ENCODE peak calls at places on chromosomes 2 and 18, in seven cellular contexts. S is fibroblast of lung, Q is NT2/D1, Z is right cardiac atrium, U is endothelial cell of umbilical vein, G is kidney epithelial cell, Y is WERI-Rb-1. V is an unnamed sample. For H3K27me3, the result is how much of the 10 kb centered on the place peaks cover.

GRCh38 chr2:84234103-84234502 is 225.0 kb downstream of the SUCLG1 start:
- DNase-seq in Q (no peak), U (no peak), Y (no peak), S (no peak), Z (no peak), G (no peak), V (no peak)

GRCh38 chr2:17800693-17801458 is 15.4 kb upstream of the MSGN1 start:
- DNase-seq in Y (no peak), U (no peak), Q (no peak), S (no peak), G (no peak), Z (no peak), V (no peak)

GRCh38 chr2:241613018-241613780 is 23.8 kb downstream of the THAP4 start:
- DNase-seq in U (no peak), Q (no peak), Y (no peak), S (peak), G (no peak), Z (peak), V (no peak)

GRCh38 chr2:43495727-43496126 is 100.1 kb downstream of the THADA start:
- DNase-seq in Z (no peak), S (no peak), Q (no peak), G (no peak), Y (no peak), U (no peak), V (no peak)

GRCh38 chr2:234135750-234136221 is 85.3 kb downstream of the SPP2 start:
- DNase-seq in S (peak), Z (peak), Q (peak), U (peak), Y (peak), G (peak), V (no peak)

GRCh38 chr2:86216577-86217555 is 17.6 kb downstream of the MRPL35 start:
- DNase-seq in U (no peak), Q (no peak), G (no peak), Z (no peak), Y (no peak), S (no peak), V (no peak)

GRCh38 chr2:120307482-120307881 is 38.5 kb upstream of the INHBB start:
- DNase-seq in G (no peak), Y (no peak), Q (no peak), Z (no peak), S (no peak), U (no peak), V (no peak)

GRCh38 chr2:43129676-43130547 is 96.5 kb downstream of the ZFP36L2 start:
- DNase-seq in Z (peak), S (peak), G (no peak), Y (no peak), U (no peak), Q (no peak), V (peak)

GRCh38 chr2:241895732-241896641 is 26.5 kb downstream of the RTP5 start:
- DNase-seq in Z (peak), S (peak), Y (peak), U (peak), Q (no peak), G (no peak), V (no peak)

GRCh38 chr18:24683965-24684364 is 223.5 kb downstream of the HRH4 start:
- DNase-seq in G (no peak), Q (peak), Z (no peak), S (no peak), U (no peak), Y (no peak), V (no peak)

GRCh38 chr18:63480476-63480875 is 3.7 kb downstream of the SERPINB5 start:
- DNase-seq in S (no peak), U (no peak), Y (no peak), Z (no peak), Q (no peak), G (no peak), V (no peak)

GRCh38 chr2:209933499-209934458 is 68.7 kb upstream of the RPE start:
- DNase-seq in U (peak), S (peak), Y (no peak), G (no peak), Q (no peak), Z (no peak), V (no peak)

GRCh38 chr2:199457147-199458016 is at the start of gene SATB2:
- DNase-seq in Y (peak), G (no peak), S (peak), Q (no peak), U (peak), Z (peak), V (no peak)

GRCh38 chr18:58391113-58391892 is 237.6 kb downstream of the ALPK2 start:
- DNase-seq in Y (peak), U (no peak), S (peak), G (no peak), Z (no peak), Q (no peak), V (no peak)

GRCh38 chr2:231932985-231933915 is 7.1 kb upstream of the NPPC start:
- DNase-seq in Q (no peak), G (no peak), S (no peak), Z (no peak), Y (no peak), U (no peak), V (no peak)

GRCh38 chr2:80380767-80381166 is 76.2 kb upstream of the LRRTM1 start:
- DNase-seq in Q (no peak), S (no peak), Y (no peak), Z (no peak), U (no peak), G (no peak), V (no peak)

GRCh38 chr2:151437630-151438029 is 27.9 kb downstream of the RIF1 start:
- DNase-seq in S (peak), Z (no peak), Y (no peak), G (no peak), Q (no peak), U (peak), V (no peak)

GRCh38 chr18:74498712-74499629 is 2.8 kb downstream of the CNDP2 start:
- DNase-seq in U (no peak), S (peak), Y (no peak), G (no peak), Q (no peak), Z (peak), V (peak)

DNA sequence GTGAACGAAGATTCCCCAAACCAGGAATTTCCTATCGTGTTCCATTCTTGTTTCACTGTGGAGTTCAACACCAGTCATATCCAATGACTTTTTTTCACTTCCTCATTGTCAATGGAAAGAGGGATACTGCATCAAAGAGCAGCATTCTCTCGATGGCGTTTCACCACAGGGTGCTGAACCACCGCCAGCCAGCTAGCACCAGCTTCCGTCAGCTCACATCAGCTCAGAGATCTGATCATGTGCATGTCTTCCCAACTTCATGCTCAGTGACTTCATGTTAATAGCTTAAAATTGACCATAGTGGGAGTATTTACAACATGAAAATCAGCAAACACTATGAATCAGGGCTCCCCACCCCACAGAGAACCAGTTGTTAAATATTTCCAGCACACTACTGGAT is 359.9 kb downstream of the TNS1 start:
- DNase-seq in S (no peak), G (no peak), U (no peak), Y (no peak), Z (no peak), Q (no peak), V (no peak)
- H3K27me3 ChIP-seq in S (under half), G (under half), U (under half), Y (under half), Z (under half), Q (under half), V (under half)

GRCh38 chr2:44803100-44803424 is 138.4 kb upstream of the SIX3 start:
- DNase-seq in U (no peak), G (no peak), Q (no peak), Y (no peak), S (no peak), Z (no peak), V (no peak)
- H3K27me3 ChIP-seq in U (half or more), G (half or more), Q (half or more), Y (under half), S (half or more), Z (under half), V (half or more)

DNA sequence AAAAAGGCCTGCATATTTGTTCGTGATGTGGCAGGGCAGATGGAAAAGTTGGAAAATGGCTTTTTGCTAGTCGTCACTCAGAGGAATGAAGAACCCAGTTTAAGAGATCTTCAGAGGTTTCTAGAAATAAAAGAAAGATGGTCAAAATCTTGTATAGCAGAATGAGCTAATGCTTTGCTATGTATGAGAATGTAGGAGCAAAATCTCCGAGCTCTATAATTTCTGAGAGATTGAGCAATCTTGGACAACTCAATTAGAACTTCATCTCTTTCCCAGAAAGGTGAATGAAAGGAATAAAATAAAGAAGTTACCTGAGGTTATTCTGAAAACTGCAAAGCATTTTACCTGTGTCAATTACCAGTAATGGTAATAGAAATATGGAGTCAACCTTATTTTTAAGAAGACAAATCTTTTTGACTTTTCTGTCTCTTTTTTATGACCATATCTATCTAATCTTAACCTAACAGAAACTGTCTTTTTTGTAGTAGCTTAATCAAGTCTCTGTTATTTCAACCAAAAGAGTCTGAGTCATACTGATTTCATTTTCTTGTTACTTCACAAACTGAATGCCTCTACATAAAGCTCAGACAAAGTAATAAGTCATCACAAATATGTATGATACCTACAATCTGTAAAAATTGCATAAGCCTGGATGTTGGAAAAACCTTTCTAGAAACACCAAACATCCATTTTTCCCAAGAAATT is 32.5 kb downstream of the CCDC68 start:
- DNase-seq in Q (no peak), S (peak), Y (no peak), G (no peak), Z (no peak), U (no peak), V (no peak)
- H3K27me3 ChIP-seq in Q (under half), S (under half), Y (half or more), G (under half), Z (under half), U (under half), V (under half)

GRCh38 chr2:136363470-136363869 is 245.5 kb upstream of the CXCR4 start:
- DNase-seq in Z (no peak), G (no peak), Q (no peak), Y (no peak), U (no peak), S (no peak), V (no peak)

GRCh38 chr2:136360790-136361189 is 242.8 kb upstream of the CXCR4 start:
- DNase-seq in U (no peak), G (no peak), S (no peak), Y (no peak), Q (no peak), Z (no peak), V (no peak)

GRCh38 chr2:136361521-136361920 is 243.6 kb upstream of the CXCR4 start:
- DNase-seq in S (no peak), Q (no peak), Z (no peak), G (no peak), Y (no peak), U (no peak), V (no peak)

GRCh38 chr2:136363921-136364320 is 246.0 kb upstream of the CXCR4 start:
- DNase-seq in U (peak), Y (no peak), G (no peak), S (peak), Z (no peak), Q (no peak), V (no peak)

GRCh38 chr2:136362676-136363390 is 244.9 kb upstream of the CXCR4 start:
- DNase-seq in Y (no peak), S (no peak), U (no peak), Z (no peak), G (no peak), Q (no peak), V (no peak)
- H3K27me3 ChIP-seq in Y (under half), S (under half), U (under half), Z (under half), G (under half), Q (under half), V (under half)

DNA sequence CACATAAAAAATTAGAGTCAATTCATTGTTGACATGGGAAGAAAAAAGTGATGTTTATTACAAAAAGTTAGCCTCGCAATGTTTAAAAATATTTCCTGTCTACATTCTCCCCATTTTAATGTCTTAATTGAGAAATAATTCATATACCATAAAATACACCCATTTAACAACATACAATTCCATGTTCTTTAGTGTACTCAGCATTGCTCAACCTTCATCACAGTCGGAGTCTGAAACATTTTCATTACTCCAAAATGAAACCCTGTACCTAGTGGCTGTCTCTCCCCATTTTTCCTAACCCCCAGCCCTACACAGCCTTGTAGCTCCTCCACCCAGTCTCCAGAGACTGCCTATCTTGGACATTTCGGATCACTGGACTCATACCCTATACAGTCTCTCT is 103.9 kb upstream of the CBLN2 start:
- DNase-seq in U (no peak), Q (no peak), S (no peak), G (no peak), Z (no peak), Y (no peak), V (no peak)
- H3K27me3 ChIP-seq in U (under half), Q (under half), S (under half), G (under half), Z (under half), Y (under half), V (under half)

GRCh38 chr2:26582890-26583289 is 58.3 kb downstream of the CIB4 start:
- DNase-seq in U (no peak), G (no peak), Z (no peak), S (no peak), Y (peak), Q (no peak), V (no peak)
- H3K27me3 ChIP-seq in U (under half), G (half or more), Z (under half), S (under half), Y (under half), Q (under half), V (under half)

DNA sequence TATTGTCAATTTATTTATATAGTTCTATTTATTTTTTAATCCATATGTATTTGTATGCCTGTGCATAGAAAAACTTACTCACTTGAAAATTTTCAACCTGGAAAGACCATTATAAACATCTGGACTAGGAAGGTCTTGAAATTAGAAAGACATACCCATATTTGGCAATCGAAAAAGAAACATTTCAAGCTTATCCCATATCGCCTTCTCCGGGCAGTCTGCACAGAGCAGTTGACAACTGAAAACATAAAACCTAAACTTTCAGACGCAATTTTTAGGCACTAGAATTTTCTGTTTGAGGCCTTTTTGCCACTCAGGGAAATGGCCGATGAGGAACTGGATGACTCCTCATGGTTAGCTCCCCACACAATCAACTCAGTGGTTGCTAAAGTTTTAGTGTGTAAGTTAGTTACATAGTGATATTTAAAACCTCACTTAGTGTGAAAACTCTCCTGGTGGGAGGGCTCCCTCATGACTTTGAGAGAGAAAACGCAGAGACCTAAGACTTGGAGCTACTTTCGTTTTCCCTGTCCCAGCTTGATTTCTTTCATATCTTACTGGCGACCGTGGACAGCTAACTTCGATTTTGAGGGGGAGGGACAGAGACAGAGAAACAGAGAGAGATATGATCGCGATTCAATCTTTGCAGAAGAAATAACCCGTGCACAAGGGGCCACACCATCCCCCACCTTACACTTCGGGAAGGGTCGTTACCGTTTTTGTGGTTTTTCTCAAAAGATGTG is 3.2 kb upstream of the HOXD12 start:
- DNase-seq in Y (no peak), Z (no peak), G (no peak), U (peak), Q (no peak), S (no peak), V (no peak)
- H3K27me3 ChIP-seq in Y (half or more), Z (under half), G (half or more), U (half or more), Q (half or more), S (half or more), V (half or more)

GRCh38 chr2:118864207-118864606 is 16.8 kb upstream of the EN1 start:
- DNase-seq in Y (no peak), S (no peak), U (no peak), Q (no peak), G (no peak), Z (no peak), V (no peak)
- H3K27me3 ChIP-seq in Y (half or more), S (under half), U (under half), Q (under half), G (under half), Z (under half), V (under half)

V was measured in gastrocnemius medialis.